ENCODE peak calls at places on chromosomes 16 and 17, in seven cellular contexts. P is psoas muscle, W is left lung, R is tibial artery, H is cardiac muscle cell, F is Peyer's patch, C is GM12878. V is an unnamed sample. For H3K36me3, the result is how much of the 10 kb centered on the place peaks cover.

GRCh38 chr16:1126044-1126443 is 26.9 kb upstream of the CACNA1H start:
- DNase-seq in R (no peak), H (no peak), P (no peak), W (no peak), C (no peak), F (no peak), V (no peak)

GRCh38 chr16:47358816-47359215 is 102.0 kb downstream of the ITFG1 start:
- DNase-seq in R (no peak), W (no peak), C (no peak), F (no peak), P (no peak), H (no peak), V (no peak)

GRCh38 chr17:71052971-71053370 is 883.6 kb downstream of the KCNJ2 start:
- DNase-seq in W (no peak), H (no peak), F (no peak), R (no peak), C (no peak), P (no peak), V (no peak)

GRCh38 chr17:8257801-8258200 is 8.7 kb downstream of the PFAS start:
- DNase-seq in C (no peak), H (no peak), P (no peak), F (no peak), R (no peak), W (no peak), V (no peak)

GRCh38 chr17:4934173-4934979 is 2.3 kb downstream of the GP1BA start:
- DNase-seq in H (no peak), F (no peak), C (no peak), R (no peak), W (peak), P (peak), V (peak)

GRCh38 chr17:44398692-44399691 is 9.5 kb upstream of the ITGA2B start:
- DNase-seq in H (no peak), F (no peak), R (no peak), P (no peak), C (no peak), W (no peak), V (no peak)

GRCh38 chr16:30095166-30096078 is 591 bp downstream of the YPEL3 start:
- DNase-seq in F (peak), W (no peak), H (no peak), C (no peak), R (no peak), P (no peak), V (no peak)

GRCh38 chr17:39701012-39701783 is 1.3 kb downstream of the ERBB2 start:
- DNase-seq in P (no peak), W (no peak), C (no peak), F (peak), R (no peak), H (no peak), V (peak)

GRCh38 chr16:84036982-84037425 is 5.6 kb downstream of the SLC38A8 start:
- DNase-seq in W (no peak), F (no peak), R (no peak), P (no peak), H (no peak), C (no peak), V (no peak)

GRCh38 chr17:8109669-8110455 is 8.5 kb downstream of the ALOXE3 start:
- DNase-seq in C (no peak), F (peak), W (peak), H (peak), P (peak), R (no peak), V (no peak)

GRCh38 chr17:10844667-10845387 is 6.9 kb upstream of the PIRT start:
- DNase-seq in C (peak), R (peak), H (peak), P (peak), W (peak), F (peak), V (peak)

GRCh38 chr17:45888392-45888791 is 6.0 kb upstream of the MAPT start:
- DNase-seq in H (no peak), R (no peak), C (no peak), F (no peak), W (no peak), P (no peak), V (no peak)

GRCh38 chr16:88287219-88287618 is 95.5 kb upstream of the ZNF469 start:
- DNase-seq in C (no peak), H (no peak), R (no peak), F (no peak), W (no peak), P (peak), V (peak)

GRCh38 chr17:49994085-49995054 is 654 bp downstream of the DLX3 start:
- DNase-seq in R (peak), C (no peak), F (no peak), W (no peak), H (no peak), P (no peak), V (no peak)

GRCh38 chr17:9270921-9271320 is 249.6 kb downstream of the NTN1 start:
- DNase-seq in H (no peak), R (no peak), W (no peak), C (no peak), F (no peak), P (no peak), V (no peak)

GRCh38 chr17:48025904-48026502 is 11.6 kb downstream of the COPZ2 start:
- DNase-seq in F (no peak), H (no peak), R (peak), P (no peak), W (no peak), C (no peak), V (peak)

GRCh38 chr17:77489239-77489897 is 348.6 kb downstream of the SEC14L1 start:
- DNase-seq in F (no peak), W (peak), P (peak), C (no peak), H (no peak), R (no peak), V (no peak)

GRCh38 chr17:77488531-77489238 is 347.9 kb downstream of the SEC14L1 start:
- DNase-seq in P (peak), C (no peak), R (no peak), W (no peak), H (no peak), F (no peak), V (no peak)

GRCh38 chr17:77491921-77492445 is 351.2 kb downstream of the SEC14L1 start:
- DNase-seq in W (peak), C (no peak), R (peak), P (peak), F (peak), H (no peak), V (no peak)

GRCh38 chr17:77489898-77490265 is 349.1 kb downstream of the SEC14L1 start:
- DNase-seq in P (peak), R (peak), H (no peak), W (peak), C (no peak), F (peak), V (no peak)

GRCh38 chr17:77490361-77491183 is 349.8 kb downstream of the SEC14L1 start:
- DNase-seq in P (peak), H (no peak), W (peak), F (peak), C (no peak), R (peak), V (no peak)
- H3K36me3 ChIP-seq in P (under half), H (under half), W (half or more), F (under half), C (half or more), R (half or more), V (under half)

GRCh38 chr16:68078726-68079615 is 6.2 kb upstream of the NFATC3 start:
- DNase-seq in C (no peak), P (no peak), H (no peak), W (peak), F (no peak), R (no peak), V (no peak)

GRCh38 chr16:68077866-68078725 is 7.1 kb upstream of the NFATC3 start:
- DNase-seq in F (no peak), C (no peak), R (no peak), W (peak), P (no peak), H (no peak), V (no peak)

GRCh38 chr16:68081796-68082567 is 3.2 kb upstream of the NFATC3 start:
- DNase-seq in F (peak), R (no peak), P (no peak), H (no peak), C (no peak), W (peak), V (no peak)

GRCh38 chr16:68082596-68083238 is 2.5 kb upstream of the NFATC3 start:
- DNase-seq in W (peak), F (no peak), C (no peak), H (no peak), R (no peak), P (no peak), V (no peak)

DNA sequence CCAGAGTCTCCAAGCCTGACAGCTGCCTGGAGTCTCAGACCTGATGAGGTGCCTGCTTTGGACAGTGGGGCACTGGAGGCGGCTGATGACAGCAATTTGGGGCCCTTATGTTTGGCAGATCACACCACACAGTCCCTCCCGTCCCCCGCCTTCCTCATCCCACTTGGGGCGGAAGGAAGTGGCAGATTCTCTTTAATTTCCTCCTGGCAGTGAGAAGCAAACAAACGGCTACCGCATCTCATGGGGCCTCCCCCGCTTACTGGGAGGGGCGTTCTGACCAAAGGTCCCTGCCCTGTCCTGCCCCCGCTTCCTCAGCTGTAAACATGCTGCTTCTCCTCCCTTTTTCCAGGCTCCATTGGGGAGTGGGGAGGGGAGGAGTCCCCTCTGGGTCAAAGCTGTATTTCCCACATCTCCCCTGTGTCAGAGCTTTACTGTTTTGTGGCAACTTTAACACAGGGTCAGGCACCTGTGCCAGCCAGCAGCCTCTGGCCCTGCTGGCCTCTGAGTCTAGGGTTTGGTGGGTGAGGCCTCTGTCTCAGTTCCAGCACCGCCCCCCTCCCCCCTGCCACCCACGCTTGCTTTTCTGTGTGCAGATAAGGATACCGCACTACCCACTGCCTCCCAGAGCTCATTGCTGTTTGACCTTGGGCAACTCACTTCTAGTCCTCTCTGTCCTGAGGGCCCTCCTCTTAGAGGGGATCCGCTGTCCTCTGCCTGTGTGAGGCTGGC is 5.4 kb upstream of the NFATC3 start:
- DNase-seq in C (no peak), F (peak), R (peak), H (no peak), W (peak), P (peak), V (no peak)
- H3K4me3 ChIP-seq in C (no peak), F (no peak), R (no peak), H (no peak), W (no peak), P (no peak), V (no peak)

GRCh38 chr16:67917852-67918236 is 13.8 kb downstream of the CTRL start:
- DNase-seq in W (no peak), F (no peak), C (no peak), R (no peak), P (no peak), H (no peak), V (no peak)
- H3K36me3 ChIP-seq in W (under half), F (under half), C (under half), R (under half), P (under half), H (under half), V (under half)

GRCh38 chr16:10576390-10577304 is 3.8 kb downstream of the EMP2 start:
- DNase-seq in H (peak), F (no peak), W (no peak), C (no peak), P (no peak), R (no peak), V (no peak)

GRCh38 chr16:10579965-10580918 is at the start of gene EMP2:
- DNase-seq in C (no peak), R (peak), F (peak), H (peak), W (peak), P (peak), V (peak)

GRCh38 chr16:10577305-10578202 is 2.8 kb downstream of the EMP2 start:
- DNase-seq in F (no peak), W (peak), H (peak), C (no peak), P (peak), R (peak), V (no peak)

GRCh38 chr16:10579575-10579964 is 828 bp downstream of the EMP2 start:
- DNase-seq in W (no peak), F (no peak), H (no peak), R (no peak), P (no peak), C (no peak), V (no peak)

GRCh38 chr16:10578474-10579316 is 1.7 kb downstream of the EMP2 start:
- DNase-seq in W (peak), F (peak), C (no peak), P (peak), R (no peak), H (peak), V (peak)
- H3K4me3 ChIP-seq in W (peak), F (peak), C (no peak), P (peak), R (peak), H (peak), V (peak)

DNA sequence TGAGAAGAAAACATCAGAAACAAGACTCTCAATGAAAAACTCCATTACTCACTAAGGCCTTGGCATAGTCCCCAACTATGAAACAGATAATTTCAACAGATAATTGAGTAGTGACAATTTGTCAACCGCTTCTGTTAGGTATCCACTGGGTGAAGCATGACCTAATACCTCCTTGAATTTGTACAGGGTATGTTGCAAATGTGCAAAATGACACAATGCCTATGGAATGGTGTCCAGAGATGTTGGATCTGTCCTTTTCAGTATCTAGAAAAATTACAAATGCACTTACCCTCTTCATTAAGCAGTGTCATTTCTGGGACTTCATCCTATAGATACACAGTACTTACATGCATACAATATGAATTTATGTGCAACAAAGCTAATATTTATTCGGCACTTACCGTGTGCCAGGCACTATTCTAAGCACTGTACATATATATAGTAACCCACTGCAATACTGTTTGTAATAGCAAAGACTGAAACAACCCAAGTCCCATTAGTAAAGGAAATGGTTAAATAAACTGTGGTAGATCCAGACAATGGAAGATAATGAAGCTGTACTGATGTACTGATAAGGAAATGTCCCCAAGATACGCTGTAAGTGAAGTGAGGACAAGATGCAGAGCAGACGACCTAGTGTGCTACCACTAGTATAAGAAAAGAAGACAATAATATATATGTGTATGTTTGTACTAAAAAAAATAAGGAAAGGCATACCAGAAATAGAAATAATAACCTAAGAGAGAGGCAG is 21.4 kb upstream of the SLC6A4 start:
- DNase-seq in R (no peak), H (no peak), P (no peak), F (no peak), C (no peak), W (no peak), V (no peak)
- H3K36me3 ChIP-seq in R (half or more), H (under half), P (under half), F (under half), C (under half), W (under half), V (under half)

GRCh38 chr17:6554336-6554735 is 2.0 kb downstream of the PITPNM3 start:
- DNase-seq in P (no peak), R (no peak), C (no peak), W (no peak), F (no peak), H (no peak), V (no peak)

GRCh38 chr17:6555331-6556120 is 829 bp downstream of the PITPNM3 start:
- DNase-seq in C (no peak), H (no peak), P (no peak), R (no peak), F (peak), W (peak), V (peak)

GRCh38 chr17:6556121-6557039 is at the start of gene PITPNM3:
- DNase-seq in W (peak), C (no peak), F (peak), H (peak), R (no peak), P (no peak), V (peak)

GRCh38 chr17:6557040-6557438 is 684 bp upstream of the PITPNM3 start:
- DNase-seq in F (no peak), P (no peak), W (no peak), C (no peak), R (no peak), H (no peak), V (no peak)

DNA sequence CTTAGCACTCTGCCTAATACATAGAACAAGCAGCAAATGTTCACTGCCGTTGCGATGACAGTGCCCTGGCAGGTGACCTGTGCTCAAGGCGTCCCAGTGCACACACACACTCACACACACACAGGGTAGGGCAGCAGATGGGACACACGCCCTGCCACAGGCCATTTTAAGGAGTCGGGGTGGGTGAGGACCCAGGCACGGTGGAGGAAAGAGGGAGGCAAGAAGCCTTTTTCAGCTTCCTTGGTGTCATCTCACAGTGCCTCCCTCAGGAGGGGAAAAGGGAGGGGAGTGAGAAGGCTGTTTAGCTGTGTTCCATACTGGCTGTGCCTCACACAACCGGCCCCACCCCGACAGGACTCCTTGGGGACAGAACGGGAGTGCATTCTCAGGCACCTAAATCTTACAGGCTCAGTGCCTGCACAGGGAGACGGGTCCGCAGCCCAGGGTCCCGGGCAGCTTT is 1.5 kb downstream of the PITPNM3 start:
- DNase-seq in W (no peak), F (no peak), R (no peak), C (no peak), P (no peak), H (no peak), V (no peak)
- H3K4me3 ChIP-seq in W (peak), F (peak), R (peak), C (no peak), P (peak), H (peak), V (no peak)

DNA sequence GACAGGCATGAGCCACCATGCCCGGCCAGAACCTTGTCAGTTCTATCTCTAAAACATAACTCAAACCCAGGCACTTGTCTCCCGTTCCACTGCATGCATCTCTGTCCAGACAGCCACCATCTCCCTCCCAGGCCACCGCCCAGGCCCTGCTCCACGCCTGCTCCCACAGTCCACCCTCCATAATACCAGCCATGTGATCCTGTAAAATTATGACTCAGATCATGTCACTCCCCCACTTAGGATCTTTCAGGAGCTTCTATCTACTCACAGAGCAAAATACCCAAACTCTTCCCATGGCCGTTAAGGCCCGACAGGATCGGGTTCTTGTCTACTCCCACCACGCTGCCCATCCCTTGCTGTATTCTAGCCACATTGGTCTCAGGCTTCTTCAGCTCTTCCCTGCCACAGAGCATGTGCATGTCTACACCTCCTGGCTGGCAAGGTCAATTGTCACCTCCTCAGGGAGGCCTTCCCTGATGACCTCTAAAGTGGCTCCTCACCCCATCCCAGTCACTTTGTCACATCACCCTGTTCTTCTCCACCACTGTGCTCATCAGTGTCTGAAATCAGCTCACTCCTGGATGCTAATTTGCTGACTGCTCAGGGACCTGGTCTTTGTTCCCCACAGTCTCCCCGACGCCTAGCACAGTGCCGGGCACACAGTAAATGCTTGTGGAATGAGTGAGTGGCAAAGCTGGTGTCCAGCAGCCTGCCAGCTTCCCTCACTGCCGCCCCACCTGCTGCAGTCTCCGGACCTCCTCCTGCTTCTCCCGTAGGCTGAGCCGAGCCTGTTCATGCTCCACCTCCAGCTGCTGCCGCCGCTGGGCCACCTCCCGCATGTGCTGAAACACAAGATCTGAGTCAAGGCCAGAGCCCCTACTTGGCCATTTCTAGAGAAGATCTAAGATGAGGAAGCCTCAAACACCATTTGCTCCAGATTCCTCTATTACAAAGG is 6.7 kb downstream of the TSPOAP1 start:
- DNase-seq in C (no peak), H (no peak), P (peak), R (no peak), W (no peak), F (no peak), V (no peak)
- H3K36me3 ChIP-seq in C (under half), H (under half), P (under half), R (under half), W (under half), F (under half), V (under half)

V was measured in PC-9.